ENCODE peak calls at places on chromosomes 12 and 14, in four cellular contexts. X is lung, I is fibroblast of lung, R is fibroblast of villous mesenchyme. D is an unnamed sample.

GRCh38 chr14:69366069-69366468 is 32.0 kb downstream of the ERH start:
- DNase-seq in R (no peak), I (no peak), X (no peak), D (no peak)

GRCh38 chr14:76768201-76768656 is 7.0 kb downstream of the VASH1 start:
- DNase-seq in I (no peak), R (no peak), X (peak), D (no peak)

GRCh38 chr12:67952787-67953186 is 36.5 kb upstream of the IFNG-AS1 start:
- DNase-seq in X (no peak), R (no peak), I (no peak), D (no peak)

GRCh38 chr12:26631846-26632245 is 201.1 kb downstream of the ITPR2 start:
- DNase-seq in X (no peak), R (no peak), I (peak), D (no peak)

GRCh38 chr14:94867931-94868597 is 98.2 kb upstream of the GSC start:
- DNase-seq in R (peak), X (no peak), I (peak), D (no peak)

GRCh38 chr14:104390941-104391901 is 188.3 kb upstream of the C14orf180 start:
- DNase-seq in R (no peak), X (no peak), I (no peak), D (peak)

GRCh38 chr12:5964913-5965900 is 20.1 kb upstream of the ANO2 start:
- DNase-seq in X (no peak), I (no peak), R (no peak), D (no peak)

GRCh38 chr14:67532998-67533753 is at the start of gene PLEKHH1:
- DNase-seq in I (peak), X (peak), R (peak), D (peak)

GRCh38 chr12:95593266-95593871 is 42.1 kb upstream of the USP44 start:
- DNase-seq in X (no peak), R (no peak), I (no peak), D (no peak)

GRCh38 chr14:22883191-22883976 is at the start of gene REM2:
- DNase-seq in X (no peak), I (no peak), R (no peak), D (peak)

GRCh38 chr14:32186248-32186647 is 15.6 kb upstream of the RNU6-7 start:
- DNase-seq in X (no peak), I (no peak), R (no peak), D (no peak)

GRCh38 chr14:68814376-68815287 is 21.8 kb upstream of the ZFP36L1 start:
- DNase-seq in I (peak), X (no peak), R (peak), D (peak)

GRCh38 chr14:71629765-71630502 is 302.3 kb upstream of the RGS6 start:
- DNase-seq in X (no peak), R (no peak), I (peak), D (no peak)

GRCh38 chr12:54991161-54991991 is 6.8 kb upstream of the TESPA1 start:
- DNase-seq in R (no peak), X (no peak), I (no peak), D (no peak)

GRCh38 chr12:70338531-70338930 is 27.6 kb upstream of the KCNMB4 start:
- DNase-seq in R (no peak), I (peak), X (no peak), D (no peak)

GRCh38 chr12:32891956-32892355 is 4.6 kb downstream of the PKP2 start:
- DNase-seq in I (peak), X (no peak), R (no peak), D (peak)

DNA sequence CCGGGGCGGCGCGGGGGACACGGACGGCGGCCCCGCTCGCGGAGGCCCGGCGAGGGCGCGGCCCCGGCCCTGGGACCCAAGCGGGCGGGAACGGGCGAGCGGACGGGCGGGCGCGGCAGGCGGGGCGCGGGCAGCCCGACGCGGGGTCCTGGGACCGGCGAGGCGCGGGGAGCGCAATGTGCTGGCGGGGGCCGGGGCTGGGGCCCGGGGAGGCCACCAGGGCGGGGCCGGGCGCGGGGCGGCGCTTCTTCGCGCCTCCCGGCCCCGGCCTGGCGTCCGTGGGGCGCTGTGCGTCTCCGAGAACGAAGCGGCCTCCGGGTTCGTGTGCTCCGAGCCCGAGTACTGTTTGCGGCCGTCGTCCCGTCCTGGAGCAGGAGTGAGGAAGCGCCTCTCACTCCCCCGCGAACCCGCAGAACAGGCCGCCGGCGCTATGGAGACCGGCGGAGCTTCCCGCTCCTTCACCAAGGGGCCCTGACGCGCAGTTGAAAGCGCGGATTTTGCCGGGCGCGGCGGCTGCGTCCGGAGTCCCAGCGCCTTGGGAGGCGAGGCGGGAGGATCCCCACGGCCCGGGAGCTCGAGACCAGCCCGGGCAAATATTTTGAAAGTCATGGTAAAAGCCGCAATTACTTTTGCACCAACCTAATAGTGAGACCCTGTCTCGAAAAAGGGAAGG is 415 bp upstream of the ANKLE2 start:
- DNase-seq in X (peak), I (peak), R (peak), D (peak)
- TF ChIP-seq CTCF in X (no peak), I (no peak), R (no peak), D (no peak)

GRCh38 chr12:78155546-78155945 is 324.9 kb downstream of the NAV3 start:
- DNase-seq in X (no peak), I (peak), R (no peak), D (no peak)

GRCh38 chr12:78156751-78157150 is 326.1 kb downstream of the NAV3 start:
- DNase-seq in R (peak), X (no peak), I (peak), D (no peak)

GRCh38 chr12:78157199-78157598 is 326.5 kb downstream of the NAV3 start:
- DNase-seq in R (no peak), I (peak), X (no peak), D (no peak)
- TF ChIP-seq CTCF in R (no peak), I (no peak), X (no peak), D (no peak)

GRCh38 chr14:61694830-61695694 is at the start of gene HIF1A:
- DNase-seq in X (peak), R (peak), I (peak), D (peak)
- TF ChIP-seq CTCF in X (no peak), R (peak), I (peak), D (no peak)

DNA sequence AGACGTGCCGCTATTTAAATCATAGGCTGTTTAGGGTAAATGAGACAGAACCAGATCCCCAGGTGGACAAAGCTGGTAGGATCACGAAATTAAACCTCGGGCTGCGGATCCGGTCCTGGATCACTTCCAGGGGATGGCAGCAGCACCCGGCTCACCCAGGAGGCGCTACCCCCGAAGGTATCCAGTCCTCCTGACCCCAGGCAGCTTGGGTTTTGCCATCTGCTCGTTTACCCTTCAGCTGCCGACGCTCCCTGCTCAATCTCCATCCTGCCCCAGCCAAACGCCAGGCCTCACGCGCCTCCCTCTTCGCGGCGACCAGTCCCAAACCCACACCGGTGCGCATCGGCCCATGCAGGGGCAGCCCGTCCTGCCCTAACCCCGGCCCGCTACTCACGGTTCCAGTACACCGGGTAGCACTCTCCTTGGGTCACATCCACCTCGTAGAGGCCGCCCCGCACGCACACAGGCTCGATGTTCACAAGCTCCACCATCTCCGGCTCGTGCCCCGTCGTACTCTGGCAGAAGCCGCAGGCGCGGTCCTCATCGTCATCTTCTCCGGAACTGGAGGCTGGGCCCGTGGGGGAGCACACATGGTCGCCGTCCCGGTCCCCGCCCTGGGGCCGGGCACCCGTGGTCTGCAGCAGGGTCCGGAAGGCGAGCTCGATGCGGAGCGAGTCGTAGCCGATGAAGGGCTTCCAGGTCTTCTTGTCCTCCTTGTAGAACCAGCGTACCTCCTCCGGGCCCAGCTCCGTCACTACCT is 1.1 kb downstream of the DDHD1 start:
- DNase-seq in X (peak), R (peak), I (peak), D (peak)
- TF ChIP-seq CTCF in X (no peak), R (no peak), I (no peak), D (no peak)

DNA sequence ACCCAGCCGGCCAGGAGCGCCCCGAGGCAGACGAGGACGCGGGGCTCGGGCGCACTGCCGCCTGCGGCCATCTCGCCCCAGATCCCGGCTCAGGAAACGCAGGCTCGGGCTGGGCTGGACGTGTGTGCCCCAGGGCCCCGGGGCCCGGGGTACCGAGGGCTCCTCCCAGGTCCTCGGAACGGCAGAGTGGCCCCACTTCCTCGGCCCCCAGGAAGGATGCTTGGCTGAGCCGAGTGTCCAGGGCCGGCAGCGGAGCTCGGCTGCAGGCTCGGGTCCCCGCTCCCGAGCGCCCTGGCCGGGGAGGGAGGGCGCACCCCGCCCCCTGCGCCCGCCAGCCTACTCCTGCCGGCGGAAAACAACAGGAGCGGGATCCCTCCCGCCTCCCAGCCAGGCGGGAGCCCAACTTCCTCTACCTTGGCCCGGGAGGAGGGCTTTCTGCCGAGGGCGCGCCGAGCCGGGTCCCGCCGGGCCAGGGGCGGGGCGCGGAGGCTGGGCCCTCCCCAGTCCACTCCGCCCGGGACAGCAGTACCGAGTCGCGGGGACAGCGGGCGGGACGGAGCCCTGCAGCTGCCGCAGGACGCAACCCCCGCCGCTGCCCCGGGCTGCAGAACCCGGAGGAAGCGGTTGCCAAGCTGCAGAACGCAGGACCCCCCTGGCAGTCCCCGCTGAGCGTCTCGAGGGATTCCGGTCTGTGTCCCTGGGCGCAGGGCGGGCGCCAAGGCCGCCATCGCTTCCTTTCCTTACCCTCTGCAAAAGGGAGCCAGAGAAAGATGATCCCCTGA is at the start of gene VSIG10:
- DNase-seq in R (peak), X (peak), I (peak), D (peak)
- TF ChIP-seq CTCF in R (no peak), X (no peak), I (no peak), D (no peak)

GRCh38 chr12:11622774-11623375 is 26.6 kb upstream of the ETV6 start:
- DNase-seq in R (peak), X (no peak), I (no peak), D (no peak)
- TF ChIP-seq CTCF in R (peak), X (no peak), I (no peak), D (no peak)